ENCODE peak calls at places on chromosomes 1 and 21, in eight cellular contexts. I is activated CD8-positive, alpha-beta memory T cell treated with anti-CD3 and anti-CD28 coated beads for 48 hours; E is type B pancreatic cell; B is neuronal stem cell; T is NCI-H2081; R is Karpas-422; Y is brain pericyte; U is stimulated activated CD8-positive, alpha-beta memory T cell treated with anti-CD3 and anti-CD28 coated beads, Interleukin-15, amount 100 ng/mL, for 4 hours. O is an unnamed sample.
A peak's percentile ranks its signal among the peaks of the same experiment; 100 is the strongest.

GRCh38 chr1:67889940-67890567 is 56.8 kb upstream of the GNG12 start:
- DNase-seq in I (no peak), E (no peak), B (no peak), T (no peak), R (no peak), Y (no peak), U (no peak), O (no peak)

GRCh38 chr1:32066489-32066873 is 6.3 kb upstream of the TMEM39B start:
- DNase-seq in I (no peak), E (no peak), B (no peak), T (peak; percentile 32), R (peak; percentile 64), Y (no peak), U (no peak), O (peak; percentile 62)

GRCh38 chr1:243474384-243474851 is 218.6 kb downstream of the SDCCAG8 start:
- DNase-seq in I (no peak), E (no peak), B (no peak), T (no peak), R (no peak), Y (no peak), U (no peak), O (no peak)

GRCh38 chr1:85933901-85934300 is 222.7 kb downstream of the COL24A1 start:
- DNase-seq in I (no peak), E (no peak), B (no peak), T (no peak), R (no peak), Y (no peak), U (no peak), O (no peak)

GRCh38 chr1:39954870-39955546 is at the start of gene MFSD2A:
- DNase-seq in I (peak; percentile 82), E (peak; percentile 91), B (peak; percentile 79), T (peak; percentile 93), R (peak; percentile 98), Y (peak; percentile 44), U (peak; percentile 87), O (peak; percentile 96)

GRCh38 chr21:45513003-45513706 is 29.1 kb downstream of the SLC19A1 start:
- DNase-seq in I (no peak), E (no peak), B (no peak), T (no peak), R (no peak), Y (no peak), U (no peak), O (no peak)

GRCh38 chr1:162265983-162266382 is 110.7 kb downstream of the SPATA46 start:
- DNase-seq in I (no peak), E (no peak), B (no peak), T (no peak), R (no peak), Y (no peak), U (no peak), O (no peak)

GRCh38 chr21:22416555-22416954 is 1418.3 kb downstream of the NCAM2 start:
- DNase-seq in I (no peak), E (no peak), B (no peak), T (no peak), R (no peak), Y (no peak), U (no peak), O (no peak)

GRCh38 chr1:91774520-91775203 is 111.3 kb downstream of the TGFBR3 start:
- DNase-seq in I (no peak), E (no peak), B (no peak), T (no peak), R (no peak), Y (no peak), U (no peak), O (no peak)

GRCh38 chr1:205350626-205351235 is 6.0 kb downstream of the KLHDC8A start:
- DNase-seq in I (no peak), E (no peak), B (no peak), T (no peak), R (no peak), Y (no peak), U (no peak), O (no peak)

GRCh38 chr1:96464991-96465875 is 256.4 kb upstream of the PTBP2 start:
- DNase-seq in I (no peak), E (no peak), B (no peak), T (no peak), R (no peak), Y (no peak), U (no peak), O (no peak)

GRCh38 chr1:213661346-213661745 is 326.4 kb upstream of the PROX1 start:
- DNase-seq in I (no peak), E (no peak), B (no peak), T (no peak), R (no peak), Y (no peak), U (no peak), O (no peak)

GRCh38 chr1:173870252-173871075 is 2.3 kb downstream of the ZBTB37 start:
- DNase-seq in I (no peak), E (no peak), B (no peak), T (peak; percentile 73), R (no peak), Y (no peak), U (no peak), O (peak; percentile 40)

GRCh38 chr1:2330511-2331199 is 60.7 kb downstream of the MORN1 start:
- DNase-seq in I (no peak), E (no peak), B (no peak), T (no peak), R (no peak), Y (no peak), U (no peak), O (no peak)

GRCh38 chr1:9672444-9672843 is 20.9 kb downstream of the PIK3CD start:
- DNase-seq in I (no peak), E (no peak), B (no peak), T (no peak), R (no peak), Y (no peak), U (no peak), O (no peak)

GRCh38 chr1:101567582-101568189 is 330.9 kb downstream of the S1PR1 start:
- DNase-seq in I (no peak), E (no peak), B (peak; percentile 5), T (peak; percentile 42), R (peak; percentile 85), Y (no peak), U (peak; percentile 8), O (peak; percentile 36)

GRCh38 chr1:145823565-145824498 is at the start of the genes POLR3C and RNF115:
- DNase-seq in I (peak; percentile 42), E (peak; percentile 89), B (peak; percentile 90), T (peak; percentile 97), R (peak; percentile 97), Y (peak; percentile 66), U (peak; percentile 70), O (peak; percentile 91)

GRCh38 chr1:55081188-55081904 is 42.0 kb downstream of the PCSK9 start:
- DNase-seq in I (no peak), E (no peak), B (no peak), T (no peak), R (no peak), Y (no peak), U (no peak), O (no peak)

GRCh38 chr21:36079671-36080070 is 9.8 kb downstream of the CBR1 start:
- DNase-seq in I (no peak), E (no peak), B (no peak), T (no peak), R (no peak), Y (no peak), U (no peak), O (no peak)

GRCh38 chr1:27267153-27267552 is 32.7 kb downstream of the WDTC1 start:
- DNase-seq in I (no peak), E (no peak), B (no peak), T (no peak), R (no peak), Y (no peak), U (no peak), O (peak; percentile 33)

GRCh38 chr1:180532854-180533253 is 25.9 kb upstream of the OVAAL start:
- DNase-seq in I (no peak), E (no peak), B (no peak), T (no peak), R (no peak), Y (no peak), U (no peak), O (no peak)

GRCh38 chr1:21956720-21957552 is 19.8 kb upstream of the HSPG2 start:
- DNase-seq in I (no peak), E (no peak), B (no peak), T (peak; percentile 21), R (no peak), Y (no peak), U (peak; percentile 17), O (peak; percentile 78)

GRCh38 chr1:29626066-29626465 is 389.7 kb downstream of the PTPRU start:
- DNase-seq in I (no peak), E (no peak), B (no peak), T (no peak), R (no peak), Y (no peak), U (no peak), O (peak; percentile 6)

GRCh38 chr1:15678578-15678977 is 5.5 kb upstream of the PLEKHM2 start:
- DNase-seq in I (no peak), E (no peak), B (no peak), T (no peak), R (peak; percentile 56), Y (no peak), U (no peak), O (no peak)

GRCh38 chr21:44711327-44712202 is at the start of gene TSPEAR:
- DNase-seq in I (no peak), E (peak; percentile 69), B (no peak), T (peak; percentile 72), R (no peak), Y (no peak), U (no peak), O (no peak)

GRCh38 chr1:231628207-231628876 is 1.8 kb downstream of the DISC1 start:
- DNase-seq in I (no peak), E (no peak), B (no peak), T (peak; percentile 33), R (peak; percentile 56), Y (no peak), U (peak; percentile 38), O (no peak)

GRCh38 chr1:207077470-207078377 is 10.9 kb upstream of the C4BPB start:
- DNase-seq in I (no peak), E (no peak), B (peak; percentile 62), T (peak; percentile 80), R (peak; percentile 77), Y (peak; percentile 36), U (peak; percentile 29), O (peak; percentile 89)

GRCh38 chr1:243325305-243325890 is 69.6 kb downstream of the SDCCAG8 start:
- DNase-seq in I (no peak), E (no peak), B (peak; percentile 46), T (peak; percentile 55), R (peak; percentile 87), Y (peak; percentile 17), U (no peak), O (peak; percentile 21)

GRCh38 chr1:20654104-20654690 is 7.0 kb downstream of the DDOST start:
- DNase-seq in I (no peak), E (no peak), B (no peak), T (no peak), R (peak; percentile 34), Y (no peak), U (no peak), O (no peak)

GRCh38 chr1:159429074-159429861 is 2.7 kb upstream of the OR10J4 start:
- DNase-seq in I (no peak), E (no peak), B (no peak), T (no peak), R (no peak), Y (no peak), U (no peak), O (no peak)

GRCh38 chr21:43884861-43885370 is 19.9 kb downstream of the AGPAT3 start:
- DNase-seq in I (no peak), E (no peak), B (no peak), T (no peak), R (no peak), Y (no peak), U (no peak), O (no peak)

GRCh38 chr1:109547412-109548320 is 749 bp upstream of the GNAI3 start:
- DNase-seq in I (no peak), E (no peak), B (no peak), T (no peak), R (peak; percentile 71), Y (no peak), U (no peak), O (peak; percentile 52)

GRCh38 chr1:67489643-67490042 is 59.4 kb upstream of the SERBP1 start:
- DNase-seq in I (no peak), E (no peak), B (no peak), T (peak; percentile 9), R (peak; percentile 64), Y (no peak), U (no peak), O (no peak)

GRCh38 chr1:173429517-173430477 is 47.3 kb upstream of the PRDX6 start:
- DNase-seq in I (no peak), E (no peak), B (peak; percentile 66), T (peak; percentile 26), R (peak; percentile 89), Y (peak; percentile 69), U (peak; percentile 23), O (peak; percentile 87)

O was measured in colonic mucosa.